ENCODE peak calls at places on chromosomes 5 and 9, in seven cellular contexts. L is left lung, R is RWPE1, G is prostate gland, O is neural progenitor cell, Z is uterus, Q is left ventricle myocardium inferior. N is an unnamed sample.

GRCh38 chr9:96150324-96151023 is 151.5 kb downstream of the HSD17B3 start:
- DNase-seq in L (no peak), R (no peak), G (no peak), O (no peak), Z (no peak), Q (no peak), N (no peak)

GRCh38 chr9:137295313-137296213 is 6.5 kb downstream of the NRARP start:
- DNase-seq in L (no peak), R (peak), G (no peak), O (peak), Z (no peak), Q (no peak), N (peak)

GRCh38 chr5:41625571-41625970 is 115.2 kb upstream of the PLCXD3 start:
- DNase-seq in L (no peak), R (no peak), G (no peak), O (no peak), Z (no peak), Q (no peak), N (no peak)

GRCh38 chr9:132794730-132795380 is 83.2 kb downstream of the AK8 start:
- DNase-seq in L (no peak), R (peak), G (no peak), O (no peak), Z (no peak), Q (no peak), N (no peak)

GRCh38 chr5:152466079-152466745 is 61.1 kb upstream of the NMUR2 start:
- DNase-seq in L (no peak), R (no peak), G (no peak), O (no peak), Z (no peak), Q (no peak), N (no peak)

GRCh38 chr5:5886812-5887486 is 464.5 kb downstream of the ICE1 start:
- DNase-seq in L (peak), R (peak), G (peak), O (peak), Z (no peak), Q (no peak), N (peak)

GRCh38 chr9:92607773-92608172 is 62.2 kb downstream of the IPPK start:
- DNase-seq in L (no peak), R (no peak), G (no peak), O (no peak), Z (no peak), Q (no peak), N (no peak)

GRCh38 chr9:107332883-107333282 is 49.8 kb downstream of the RAD23B start:
- DNase-seq in L (no peak), R (no peak), G (no peak), O (no peak), Z (no peak), Q (no peak), N (no peak)

GRCh38 chr9:128946945-128947422 is 419 bp downstream of the DOLK start:
- DNase-seq in L (no peak), R (no peak), G (peak), O (no peak), Z (no peak), Q (no peak), N (no peak)

GRCh38 chr9:70120834-70121510 is 77.3 kb downstream of the MAMDC2 start:
- DNase-seq in L (peak), R (peak), G (no peak), O (peak), Z (peak), Q (peak), N (no peak)

GRCh38 chr5:5387192-5387591 is 35.3 kb upstream of the ICE1 start:
- DNase-seq in L (no peak), R (no peak), G (no peak), O (no peak), Z (no peak), Q (no peak), N (no peak)

GRCh38 chr9:119500072-119500771 is 131.0 kb upstream of the BRINP1 start:
- DNase-seq in L (no peak), R (no peak), G (no peak), O (no peak), Z (no peak), Q (no peak), N (no peak)

GRCh38 chr5:31824886-31825774 is 186.2 kb downstream of the PDZD2 start:
- DNase-seq in L (no peak), R (peak), G (peak), O (peak), Z (peak), Q (no peak), N (no peak)

GRCh38 chr5:54309751-54310432 is 481 bp downstream of the ARL15 start:
- DNase-seq in L (peak), R (peak), G (peak), O (peak), Z (peak), Q (peak), N (peak)

GRCh38 chr5:128192368-128192767 is 108.8 kb downstream of the SLC12A2 start:
- DNase-seq in L (no peak), R (no peak), G (no peak), O (no peak), Z (no peak), Q (no peak), N (no peak)

GRCh38 chr9:137254624-137255447 is at the start of gene NELFB:
- DNase-seq in L (peak), R (peak), G (peak), O (peak), Z (peak), Q (peak), N (peak)

GRCh38 chr5:22611327-22611726 is 241.8 kb downstream of the CDH12 start:
- DNase-seq in L (no peak), R (no peak), G (no peak), O (peak), Z (no peak), Q (no peak), N (no peak)

GRCh38 chr5:55533806-55534435 is 843 bp downstream of the PLPP1 start:
- DNase-seq in L (no peak), R (peak), G (peak), O (peak), Z (peak), Q (no peak), N (no peak)

GRCh38 chr5:64330728-64331231 is 165.1 kb downstream of the RNF180 start:
- DNase-seq in L (no peak), R (no peak), G (peak), O (no peak), Z (no peak), Q (peak), N (peak)

GRCh38 chr5:35924122-35924949 is 14.1 kb downstream of the CAPSL start:
- DNase-seq in L (no peak), R (peak), G (no peak), O (no peak), Z (no peak), Q (no peak), N (no peak)

GRCh38 chr9:3527653-3527960 is 1.8 kb upstream of the RFX3 start:
- DNase-seq in L (no peak), R (no peak), G (no peak), O (no peak), Z (no peak), Q (no peak), N (no peak)

GRCh38 chr5:5572010-5572982 is 149.8 kb downstream of the ICE1 start:
- DNase-seq in L (no peak), R (no peak), G (no peak), O (no peak), Z (peak), Q (peak), N (no peak)

GRCh38 chr9:136720251-136720886 is 8.0 kb downstream of the DIPK1B start:
- DNase-seq in L (no peak), R (no peak), G (no peak), O (peak), Z (no peak), Q (peak), N (no peak)

GRCh38 chr5:83543898-83544297 is 72.4 kb downstream of the VCAN start:
- DNase-seq in L (no peak), R (no peak), G (no peak), O (no peak), Z (no peak), Q (no peak), N (no peak)

GRCh38 chr9:16417101-16417500 is 453.4 kb downstream of the BNC2 start:
- DNase-seq in L (no peak), R (no peak), G (no peak), O (no peak), Z (no peak), Q (no peak), N (no peak)

GRCh38 chr5:84373506-84373905 is 11.2 kb downstream of the EDIL3 start:
- DNase-seq in L (no peak), R (no peak), G (no peak), O (no peak), Z (no peak), Q (no peak), N (no peak)

GRCh38 chr9:93466416-93467061 is 13.2 kb upstream of the FAM120AOS start:
- DNase-seq in L (no peak), R (no peak), G (no peak), O (no peak), Z (no peak), Q (no peak), N (no peak)

GRCh38 chr5:90954951-90955635 is 396.5 kb downstream of the ADGRV1 start:
- DNase-seq in L (no peak), R (no peak), G (no peak), O (no peak), Z (no peak), Q (no peak), N (no peak)

GRCh38 chr5:179287631-179288030 is 57.6 kb downstream of the ADAMTS2 start:
- DNase-seq in L (peak), R (no peak), G (no peak), O (no peak), Z (no peak), Q (no peak), N (peak)

GRCh38 chr5:53243403-53243802 is 133.8 kb upstream of the MOCS2 start:
- DNase-seq in L (no peak), R (no peak), G (no peak), O (no peak), Z (no peak), Q (no peak), N (no peak)

GRCh38 chr5:134125195-134126015 is 10.9 kb downstream of the TCF7 start:
- DNase-seq in L (no peak), R (peak), G (no peak), O (no peak), Z (peak), Q (peak), N (no peak)

GRCh38 chr5:143194713-143195112 is 208.8 kb downstream of the NR3C1 start:
- DNase-seq in L (no peak), R (no peak), G (no peak), O (peak), Z (no peak), Q (no peak), N (no peak)

GRCh38 chr5:143194206-143194605 is 209.3 kb downstream of the NR3C1 start:
- DNase-seq in L (no peak), R (no peak), G (no peak), O (no peak), Z (no peak), Q (no peak), N (no peak)

GRCh38 chr5:143190260-143190810 is 213.2 kb downstream of the NR3C1 start:
- DNase-seq in L (no peak), R (no peak), G (no peak), O (no peak), Z (no peak), Q (no peak), N (no peak)

GRCh38 chr5:143191720-143192119 is 211.8 kb downstream of the NR3C1 start:
- DNase-seq in L (no peak), R (no peak), G (no peak), O (no peak), Z (no peak), Q (no peak), N (no peak)

DNA sequence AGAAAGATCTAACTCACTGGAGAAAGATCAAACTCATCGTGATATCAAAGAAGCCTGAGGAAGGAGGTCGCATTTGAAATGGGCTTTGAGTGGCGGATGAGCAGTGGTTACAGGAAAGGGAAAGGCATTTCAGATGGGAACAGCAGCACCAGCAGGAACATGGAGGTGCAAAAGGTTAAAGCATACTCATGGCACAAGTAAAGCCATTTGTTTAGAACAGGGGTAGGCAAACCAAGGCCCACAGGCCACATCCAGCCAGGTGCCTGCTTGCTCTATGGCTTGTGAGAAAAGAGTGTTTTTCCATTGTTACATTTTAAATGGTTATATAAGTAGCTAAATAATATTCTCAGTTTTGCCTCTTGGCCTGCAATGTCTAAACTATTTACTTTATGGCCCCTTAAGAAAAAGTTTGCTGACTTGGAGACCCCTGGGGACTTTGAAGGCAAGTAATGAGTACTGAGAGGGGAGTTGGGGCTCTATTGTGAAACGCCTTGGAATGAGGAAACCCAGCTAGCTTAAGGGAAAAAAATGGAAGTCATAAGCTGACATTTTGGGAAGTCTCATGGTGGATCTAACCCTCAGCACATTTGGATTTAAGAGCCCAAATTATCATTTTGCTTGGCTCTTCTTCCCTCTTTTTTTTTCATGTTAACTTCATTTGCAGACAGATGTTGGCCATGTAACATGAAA is 211.2 kb downstream of the NR3C1 start:
- DNase-seq in L (no peak), R (no peak), G (no peak), O (no peak), Z (no peak), Q (no peak), N (no peak)
- H3K27ac ChIP-seq in L (no peak), R (no peak), G (no peak), O (no peak), Z (no peak), Q (no peak), N (no peak)

GRCh38 chr5:57456056-57456455 is 26.6 kb downstream of the ACTBL2 start:
- DNase-seq in L (no peak), R (no peak), G (no peak), O (no peak), Z (no peak), Q (no peak), N (no peak)
- H3K27ac ChIP-seq in L (no peak), R (no peak), G (no peak), O (no peak), Z (no peak), Q (no peak), N (no peak)

DNA sequence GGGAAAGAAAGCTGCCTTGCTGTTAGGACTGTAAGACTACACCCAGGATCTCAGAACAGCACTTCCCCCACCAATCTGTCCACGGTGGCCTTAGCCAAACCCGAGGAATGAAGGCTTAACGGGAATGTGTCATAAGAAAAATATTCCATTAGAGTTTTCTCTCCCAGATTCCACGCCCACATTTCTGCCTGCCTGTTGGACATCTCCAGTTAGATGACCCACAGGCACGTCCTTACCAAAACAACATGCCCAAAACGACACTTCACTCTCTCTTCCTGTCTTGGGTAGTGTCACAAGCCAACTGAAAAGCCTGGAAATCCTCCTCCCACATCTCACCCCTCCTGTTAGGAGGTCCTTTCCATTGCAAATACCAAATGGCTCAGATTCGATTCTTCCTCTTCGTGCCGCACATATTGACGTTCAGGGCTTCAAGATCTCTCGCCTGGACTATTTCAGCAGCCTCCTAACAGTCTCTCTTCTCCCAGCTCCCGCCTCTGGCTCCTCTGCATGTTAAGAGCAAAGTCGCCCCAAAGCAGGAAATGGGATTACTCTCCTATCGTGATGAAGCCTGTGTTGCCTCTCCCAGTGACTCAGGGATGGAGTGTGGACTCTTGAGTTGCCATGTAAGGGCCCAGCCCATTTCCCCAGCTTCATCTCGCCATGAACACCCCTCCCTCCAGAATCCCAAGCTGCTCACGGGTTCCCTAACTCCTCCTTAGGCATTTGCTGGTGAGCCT is 159.3 kb downstream of the NR3C1 start:
- DNase-seq in L (peak), R (peak), G (peak), O (no peak), Z (peak), Q (peak), N (no peak)
- H3K27ac ChIP-seq in L (peak), R (peak), G (no peak), O (no peak), Z (peak), Q (peak), N (peak)

DNA sequence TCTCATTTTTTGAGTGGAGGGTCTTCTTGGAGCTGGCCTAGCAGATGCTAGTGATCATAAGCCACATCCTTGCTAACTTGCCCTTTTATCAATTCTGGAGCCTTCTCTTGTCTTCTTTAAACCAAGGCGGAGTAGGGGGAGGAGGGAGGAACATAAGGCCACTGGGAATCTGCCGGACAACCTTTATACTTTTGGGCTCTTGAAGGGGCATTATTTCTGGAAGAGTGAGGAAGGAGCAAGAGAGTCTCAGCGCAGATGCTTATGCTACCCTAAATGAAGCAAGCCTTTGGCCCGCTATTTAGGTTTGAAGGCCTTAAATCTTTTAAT is 2.0 kb downstream of the TMEFF1 start:
- DNase-seq in L (no peak), R (no peak), G (no peak), O (peak), Z (no peak), Q (no peak), N (no peak)
- H3K27ac ChIP-seq in L (no peak), R (no peak), G (no peak), O (peak), Z (no peak), Q (no peak), N (no peak)

GRCh38 chr9:14674630-14675029 is 18.6 kb downstream of the ZDHHC21 start:
- DNase-seq in L (no peak), R (no peak), G (no peak), O (no peak), Z (no peak), Q (no peak), N (no peak)

GRCh38 chr9:14677396-14677795 is 15.8 kb downstream of the ZDHHC21 start:
- DNase-seq in L (no peak), R (no peak), G (no peak), O (no peak), Z (no peak), Q (no peak), N (no peak)

GRCh38 chr9:14678776-14679175 is 14.5 kb downstream of the ZDHHC21 start:
- DNase-seq in L (no peak), R (no peak), G (no peak), O (no peak), Z (no peak), Q (no peak), N (no peak)

DNA sequence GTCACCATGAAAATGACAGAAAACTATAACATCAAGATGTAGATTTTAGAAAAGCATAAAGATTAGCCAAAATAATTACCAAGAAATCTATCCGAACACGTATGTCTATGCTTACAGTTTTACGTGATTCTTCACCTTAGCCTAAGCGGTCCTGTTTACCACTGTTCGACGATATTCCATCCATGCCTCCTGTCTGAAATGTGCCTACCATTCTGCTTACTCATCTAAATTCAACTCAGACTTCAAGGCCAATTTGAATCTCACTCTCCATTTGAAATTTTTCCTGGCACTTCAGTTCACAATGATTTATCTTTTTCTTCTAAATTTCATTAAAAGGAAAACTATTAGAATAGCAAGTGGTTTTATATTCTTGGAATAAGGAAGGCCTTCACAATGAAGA is 15.4 kb downstream of the ZDHHC21 start:
- DNase-seq in L (no peak), R (no peak), G (no peak), O (no peak), Z (no peak), Q (no peak), N (no peak)
- H3K27ac ChIP-seq in L (no peak), R (no peak), G (no peak), O (no peak), Z (no peak), Q (no peak), N (no peak)